ENCODE peak calls at places on chromosome X, in four cellular contexts. B is esophagus muscularis mucosa, L is tibial nerve, U is pancreas. J is an unnamed sample. For H3K4me1, the result is how much of the 10 kb centered on the place peaks cover.

GRCh38 chrX:3697701-3698279 is 15.7 kb downstream of the PRKX start:
- DNase-seq in L (peak), B (no peak), U (no peak), J (no peak)

GRCh38 chrX:11451133-11451532 is 157.9 kb downstream of the AMELX start:
- DNase-seq in L (no peak), B (no peak), U (no peak), J (no peak)

GRCh38 chrX:22300130-22300529 is 27.4 kb downstream of the CBLL2 start:
- DNase-seq in L (no peak), B (no peak), U (no peak), J (peak)

GRCh38 chrX:149937881-149938426 is 337 bp downstream of the EOLA2 start:
- DNase-seq in B (no peak), U (peak), L (no peak), J (no peak)

GRCh38 chrX:26008042-26008441 is 130.1 kb upstream of the MAGEB18 start:
- DNase-seq in B (no peak), L (no peak), U (no peak), J (no peak)

GRCh38 chrX:418927-419729 is 32.4 kb upstream of the PPP2R3B start:
- DNase-seq in L (no peak), B (no peak), U (peak), J (no peak)

GRCh38 chrX:12137982-12138365 is 299 bp upstream of the FRMPD4 start:
- DNase-seq in U (peak), L (no peak), B (no peak), J (no peak)

GRCh38 chrX:43741843-43742573 is 85.9 kb downstream of the MAOA start:
- DNase-seq in U (no peak), L (no peak), B (no peak), J (no peak)

GRCh38 chrX:154980330-154981115 is 42.0 kb downstream of the F8 start:
- DNase-seq in L (peak), B (no peak), U (peak), J (peak)

DNA sequence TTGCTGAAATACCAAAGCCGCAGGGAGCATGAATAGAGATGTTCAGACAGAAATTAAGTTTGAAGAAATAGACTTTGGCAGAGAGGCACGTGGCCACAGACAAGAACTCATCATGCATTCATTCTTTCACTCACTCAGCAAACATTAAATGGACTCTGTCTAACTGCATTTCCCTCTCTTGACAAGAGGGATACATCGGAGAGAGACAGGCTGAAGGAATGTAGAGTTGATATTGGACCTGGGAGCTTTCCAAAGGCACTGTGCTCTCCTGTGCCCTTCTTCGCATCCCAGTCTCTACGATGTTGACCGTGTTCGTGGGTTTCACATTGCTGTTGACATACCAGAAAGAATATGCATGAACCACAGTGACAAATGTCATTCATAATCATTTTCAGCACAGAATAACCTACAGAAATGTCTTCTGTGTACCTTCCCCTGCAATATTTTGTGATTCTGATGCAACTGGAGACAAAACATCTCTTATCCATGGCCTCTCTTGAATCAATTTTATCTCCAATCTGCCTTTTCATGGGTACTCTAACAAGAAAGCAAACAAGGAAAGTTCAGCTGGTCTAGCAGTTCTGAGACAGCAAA is 34.8 kb upstream of the CD99 start:
- DNase-seq in U (no peak), B (no peak), L (no peak), J (no peak)
- H3K4me1 ChIP-seq in U (under half), B (under half), L (under half), J (under half)

GRCh38 chrX:125436855-125437254 is 117.2 kb downstream of the TEX13C start:
- DNase-seq in L (no peak), U (no peak), B (no peak), J (no peak)
- TF ChIP-seq CTCF in L (no peak), U (no peak), B (no peak), J (peak)

GRCh38 chrX:51496501-51497291 is at the start of gene NUDT11:
- DNase-seq in B (no peak), U (peak), L (peak), J (peak)
- H3K27ac ChIP-seq in B (peak), U (no peak), L (no peak), J (peak)

DNA sequence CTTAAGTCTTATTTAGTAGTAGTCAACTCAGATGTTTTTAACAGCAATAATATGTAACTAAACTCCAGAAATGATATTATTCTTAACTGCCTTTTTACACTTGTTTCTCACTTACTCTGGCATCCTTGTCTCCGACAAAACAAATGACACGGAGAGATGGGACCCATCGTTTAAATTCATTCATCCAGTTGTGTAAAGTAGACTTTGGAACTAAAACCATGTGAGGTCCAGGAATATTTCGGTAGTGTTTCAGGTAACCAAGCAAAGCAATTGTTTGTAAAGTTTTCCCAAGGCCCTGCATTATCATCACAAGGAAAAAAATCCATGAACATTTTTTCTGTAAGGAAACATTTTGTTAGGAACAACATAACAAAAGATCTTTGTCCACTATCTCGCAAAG is 11.6 kb downstream of the SMARCA1 start:
- DNase-seq in U (no peak), L (no peak), B (no peak), J (no peak)
- H3K4me1 ChIP-seq in U (under half), L (under half), B (under half), J (under half)

GRCh38 chrX:99800016-99800415 is 610.1 kb downstream of the PCDH19 start:
- DNase-seq in B (no peak), L (no peak), U (no peak), J (no peak)

GRCh38 chrX:99798951-99799350 is 611.1 kb downstream of the PCDH19 start:
- DNase-seq in B (no peak), L (no peak), U (no peak), J (no peak)

GRCh38 chrX:99795495-99795894 is 614.6 kb downstream of the PCDH19 start:
- DNase-seq in L (no peak), B (no peak), U (no peak), J (no peak)
- TF ChIP-seq CTCF in L (no peak), B (no peak), U (no peak), J (no peak)

J was measured in foreskin keratinocyte.